ENCODE peak calls at places on chromosomes 6 and 20, in four cellular contexts. V is psoas muscle, C is ascending aorta, Y is heart right ventricle. A is an unnamed sample. For H3K4me1, the result is how much of the 10 kb centered on the place peaks cover.

GRCh38 chr6:146857960-146858308 is 259.2 kb downstream of the ADGB start:
- DNase-seq in C (no peak), Y (no peak), V (no peak), A (no peak)

GRCh38 chr6:10084276-10084993 is 330.4 kb downstream of the TFAP2A start:
- DNase-seq in Y (no peak), C (no peak), V (no peak), A (no peak)

GRCh38 chr20:39879296-39879695 is 809.7 kb downstream of the MAFB start:
- DNase-seq in V (no peak), C (no peak), Y (no peak), A (no peak)

GRCh38 chr6:141988954-141989705 is 143.6 kb upstream of the GJE1 start:
- DNase-seq in Y (no peak), V (no peak), C (no peak), A (peak)

GRCh38 chr20:58669287-58670006 is 18.4 kb downstream of the STX16 start:
- DNase-seq in V (no peak), Y (no peak), C (no peak), A (no peak)

GRCh38 chr6:44077201-44077946 is 49.9 kb downstream of the MRPL14 start:
- DNase-seq in V (no peak), C (no peak), Y (no peak), A (no peak)

GRCh38 chr20:57941572-57942381 is 232.0 kb upstream of the PMEPA1 start:
- DNase-seq in C (no peak), Y (no peak), V (no peak), A (no peak)

GRCh38 chr6:16854986-16855385 is 93.7 kb upstream of the ATXN1 start:
- DNase-seq in V (no peak), Y (no peak), C (no peak), A (no peak)

GRCh38 chr6:32386040-32386439 is 14.3 kb upstream of the TSBP1 start:
- DNase-seq in V (no peak), Y (no peak), C (no peak), A (no peak)

GRCh38 chr6:56984884-56985283 is 30.0 kb downstream of the BEND6 start:
- DNase-seq in V (no peak), C (no peak), Y (no peak), A (no peak)

GRCh38 chr6:111894272-111894671 is 21.0 kb upstream of the FYN start:
- DNase-seq in C (no peak), V (no peak), Y (no peak), A (no peak)

GRCh38 chr6:14270925-14271791 is 153.6 kb downstream of the CD83 start:
- DNase-seq in Y (no peak), C (no peak), V (peak), A (peak)

GRCh38 chr20:52083627-52084232 is 107.8 kb downstream of the ZFP64 start:
- DNase-seq in C (no peak), V (peak), Y (peak), A (peak)

GRCh38 chr20:48697845-48698491 is 129.8 kb downstream of the PREX1 start:
- DNase-seq in V (peak), C (peak), Y (peak), A (peak)

GRCh38 chr6:138161434-138162103 is at the start of gene ARFGEF3:
- DNase-seq in V (peak), Y (peak), C (peak), A (peak)

GRCh38 chr6:169810066-169810989 is 58.9 kb downstream of the ERMARD start:
- DNase-seq in V (no peak), C (peak), Y (no peak), A (no peak)

GRCh38 chr20:25985597-25985996 is 288.9 kb upstream of the ZNF337 start:
- DNase-seq in Y (no peak), V (no peak), C (no peak), A (no peak)

GRCh38 chr6:96878101-96878500 is 19.6 kb downstream of the NDUFAF4 start:
- DNase-seq in C (no peak), V (no peak), Y (no peak), A (no peak)

GRCh38 chr6:13327691-13328075 is 654 bp downstream of the TBC1D7 start:
- DNase-seq in Y (no peak), C (no peak), V (no peak), A (no peak)

GRCh38 chr20:38685853-38686473 is 38.3 kb upstream of the SLC32A1 start:
- DNase-seq in C (no peak), Y (peak), V (peak), A (peak)

GRCh38 chr20:57594092-57594911 is 25.9 kb downstream of the ZBP1 start:
- DNase-seq in V (peak), C (no peak), Y (peak), A (peak)

GRCh38 chr6:41732601-41733348 is 2.6 kb downstream of the TFEB start:
- DNase-seq in V (no peak), Y (no peak), C (no peak), A (no peak)

GRCh38 chr20:20793570-20793969 is 81.1 kb upstream of the RALGAPA2 start:
- DNase-seq in V (no peak), Y (no peak), C (no peak), A (no peak)

GRCh38 chr20:49278817-49279676 is 1.2 kb upstream of the ZNFX1 start:
- DNase-seq in C (no peak), Y (no peak), V (no peak), A (no peak)

GRCh38 chr6:16903470-16903869 is 142.2 kb upstream of the ATXN1 start:
- DNase-seq in C (no peak), V (no peak), Y (no peak), A (peak)

GRCh38 chr6:34553146-34553545 is 3.0 kb downstream of the SPDEF start:
- DNase-seq in C (no peak), V (no peak), Y (no peak), A (no peak)

GRCh38 chr6:32885698-32886286 is 31.8 kb downstream of the PSMB9 start:
- DNase-seq in C (no peak), V (no peak), Y (no peak), A (peak)

GRCh38 chr6:31042801-31043200 is 32.5 kb downstream of the MUC22 start:
- DNase-seq in C (no peak), Y (peak), V (peak), A (peak)

GRCh38 chr20:23820493-23820892 is 6.0 kb downstream of the CST2 start:
- DNase-seq in V (no peak), C (no peak), Y (no peak), A (no peak)

GRCh38 chr6:166398348-166398747 is 15.6 kb upstream of the MPC1 start:
- DNase-seq in V (no peak), Y (no peak), C (no peak), A (no peak)

GRCh38 chr6:43220439-43220951 is 8.8 kb downstream of the DNPH1 start:
- DNase-seq in V (no peak), C (no peak), Y (no peak), A (no peak)

DNA sequence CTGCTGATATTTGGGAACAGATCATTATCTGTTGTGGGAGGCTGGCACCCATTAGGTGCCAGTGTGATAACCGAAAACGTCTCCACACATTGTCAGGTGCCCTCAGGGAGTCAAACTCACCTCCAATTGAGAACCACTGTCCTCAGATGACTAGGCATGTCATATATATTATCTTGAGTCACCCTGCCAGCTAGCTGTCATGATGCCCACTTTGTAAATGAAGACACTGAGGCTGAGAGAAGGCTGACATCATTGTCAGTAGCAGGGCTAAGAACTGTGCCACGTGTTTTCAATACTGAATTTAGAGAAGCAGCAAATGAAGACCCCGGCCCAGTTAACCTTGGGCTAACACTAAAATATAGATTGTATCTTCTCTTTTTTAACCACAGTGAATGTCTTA is 36.3 kb downstream of the EYA2 start:
- DNase-seq in C (no peak), V (no peak), Y (no peak), A (no peak)
- H3K4me1 ChIP-seq in C (under half), V (under half), Y (under half), A (under half)

DNA sequence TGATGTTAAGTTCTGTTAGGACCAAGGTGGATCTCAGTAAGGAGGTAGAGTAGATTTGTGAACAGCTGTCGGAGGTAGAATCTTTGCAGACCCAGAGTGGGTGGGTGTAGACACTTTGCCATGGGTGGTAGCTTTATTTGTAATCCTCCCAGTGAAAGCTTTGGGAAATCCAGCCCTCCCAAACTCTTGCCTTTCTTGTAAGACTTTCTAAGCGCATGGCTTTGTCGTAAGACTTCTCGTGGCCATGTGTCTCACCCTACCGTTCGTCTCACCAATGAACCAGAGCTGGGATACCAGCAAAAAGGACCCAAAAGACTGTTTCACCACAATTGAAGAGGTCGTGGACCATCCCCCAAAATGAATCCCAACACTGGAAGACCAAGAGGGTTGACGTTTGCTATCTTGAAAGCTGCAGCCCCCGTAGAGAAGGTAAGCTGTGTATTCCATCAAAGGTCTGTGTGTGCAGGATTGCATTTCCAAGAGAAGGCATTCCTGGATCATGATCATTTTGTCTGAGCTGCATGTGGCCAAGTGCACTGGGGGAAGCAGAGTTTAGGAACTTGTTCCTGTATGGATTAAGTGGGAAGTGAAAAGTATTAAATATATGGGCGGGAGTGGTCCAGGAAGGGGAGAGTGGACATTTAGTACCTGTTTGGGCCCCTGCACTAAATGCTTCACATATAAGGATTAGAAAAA is 5.8 kb upstream of the TMEM14A start:
- DNase-seq in C (no peak), V (no peak), Y (no peak), A (no peak)
- TF ChIP-seq CTCF in C (no peak), V (no peak), Y (no peak), A (no peak)

DNA sequence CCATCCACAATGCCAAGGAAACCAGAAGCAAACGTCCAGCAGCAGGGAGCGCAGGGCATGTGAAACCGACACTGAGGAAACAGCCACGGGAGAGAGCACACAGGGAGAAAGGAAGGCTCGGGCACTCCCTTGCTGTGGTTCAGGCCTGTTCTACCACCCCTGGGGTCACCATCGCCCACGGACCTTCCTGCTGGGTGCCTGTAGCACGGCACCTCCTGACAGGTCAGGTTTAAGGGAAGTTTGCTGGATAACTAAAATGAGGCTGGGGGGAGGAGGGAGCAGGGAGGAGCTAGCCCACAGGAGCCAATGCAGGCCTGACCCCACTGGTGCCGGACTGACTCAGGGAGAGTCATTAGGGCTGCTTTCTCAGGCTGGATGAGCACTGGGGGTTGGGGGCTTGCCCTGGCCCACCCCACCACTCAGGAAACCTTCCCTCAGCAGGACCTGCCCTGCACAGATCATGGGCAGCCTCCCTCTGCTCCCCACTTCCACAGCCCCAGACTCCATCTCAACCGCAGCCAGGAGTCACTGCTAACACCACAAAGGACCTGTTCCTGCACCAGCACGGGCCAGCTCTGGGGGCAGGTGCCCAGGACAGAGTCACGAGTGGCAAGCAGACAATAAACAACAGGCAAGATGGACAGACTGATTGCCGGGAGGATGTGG is 2.3 kb downstream of the UCKL1 start:
- DNase-seq in Y (no peak), V (no peak), C (no peak), A (no peak)
- H3K4me3 ChIP-seq in Y (no peak), V (peak), C (no peak), A (no peak)

DNA sequence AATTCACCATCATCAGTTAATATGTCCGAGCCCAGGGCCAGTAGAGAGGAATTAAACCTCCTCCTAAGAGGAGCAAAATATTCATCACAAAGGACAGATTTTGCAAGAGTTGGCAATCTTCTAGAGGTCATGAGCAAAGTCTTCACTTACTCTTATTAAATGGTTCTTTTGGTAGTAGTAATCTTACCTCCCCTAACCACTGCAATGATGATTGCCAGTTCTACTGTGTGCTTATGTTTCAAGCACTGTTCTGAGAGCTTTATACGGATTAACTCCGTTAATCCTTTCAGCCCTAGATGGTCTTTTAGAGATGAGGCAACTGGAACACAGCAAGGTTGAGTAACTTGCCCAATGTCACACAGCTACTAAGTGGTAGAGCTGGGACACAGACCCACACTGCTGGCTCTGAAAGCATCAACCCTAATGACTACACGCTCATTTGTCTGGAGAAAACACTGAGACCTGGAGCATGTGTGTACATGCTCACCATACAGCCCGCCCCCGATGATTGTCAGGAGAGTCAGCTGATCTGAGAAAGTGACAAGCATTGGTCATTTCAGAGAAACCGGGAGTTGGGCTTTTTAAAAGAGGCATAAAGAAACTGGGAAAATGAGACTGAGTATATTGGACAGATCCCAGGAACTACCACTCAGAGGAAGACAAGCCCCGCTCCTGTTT is 276.0 kb downstream of the NRN1 start:
- DNase-seq in Y (no peak), V (no peak), C (peak), A (no peak)
- H3K4me1 ChIP-seq in Y (under half), V (under half), C (under half), A (under half)

A was measured in cardiac muscle cell.